ENCODE peak calls at places on chromosomes 6 and 20, in ten cellular contexts. B is esophagus squamous epithelium, G is astrocyte of the spinal cord, F is astrocyte of the cerebellum, X is pancreas, P is suprapubic skin, Q is cardiac muscle cell, I is tibial artery, W is kidney, V is BJ. R is an unnamed sample.

GRCh38 chr6:166830891-166831363 is 125.4 kb downstream of the RNASET2 start:
- DNase-seq in X (no peak), V (no peak), G (no peak), F (no peak), Q (no peak), P (no peak), W (no peak), I (no peak), B (no peak), R (no peak)

GRCh38 chr20:36175475-36175995 is 21.0 kb downstream of the EPB41L1 start:
- DNase-seq in P (no peak), F (no peak), I (no peak), B (no peak), W (peak), X (no peak), G (no peak), V (no peak), Q (no peak), R (no peak)

GRCh38 chr6:52423971-52424381 is 3.8 kb downstream of the EFHC1 start:
- DNase-seq in F (peak), P (no peak), Q (no peak), V (peak), I (no peak), G (peak), W (no peak), X (no peak), B (no peak), R (peak)

GRCh38 chr6:110532401-110532800 is 56.0 kb upstream of the SLC22A16 start:
- DNase-seq in X (no peak), W (no peak), Q (no peak), G (no peak), F (no peak), I (no peak), V (no peak), P (no peak), B (no peak), R (no peak)

GRCh38 chr6:34465551-34466241 is at the start of gene PACSIN1:
- DNase-seq in V (no peak), B (no peak), Q (peak), I (no peak), W (no peak), F (no peak), P (no peak), X (peak), G (no peak), R (no peak)

GRCh38 chr20:54115172-54115854 is 44.9 kb upstream of the BCAS1 start:
- DNase-seq in Q (no peak), B (no peak), X (no peak), W (no peak), P (no peak), F (no peak), I (no peak), G (no peak), V (no peak), R (peak)

GRCh38 chr20:37075932-37076685 is 19.7 kb downstream of the RBL1 start:
- DNase-seq in B (no peak), I (no peak), X (no peak), P (no peak), G (no peak), Q (no peak), V (no peak), F (no peak), W (no peak), R (no peak)

GRCh38 chr20:38210741-38211140 is 45.7 kb upstream of the TGM2 start:
- DNase-seq in P (no peak), I (peak), W (no peak), V (no peak), Q (no peak), B (no peak), G (peak), F (no peak), X (peak), R (peak)

GRCh38 chr20:13841206-13841605 is 56.4 kb downstream of the NDUFAF5 start:
- DNase-seq in B (no peak), G (no peak), I (no peak), Q (no peak), X (no peak), W (no peak), V (no peak), F (no peak), P (no peak), R (no peak)

GRCh38 chr6:31178143-31179041 is 7.9 kb upstream of the POU5F1 start:
- DNase-seq in F (no peak), V (no peak), G (no peak), P (no peak), Q (no peak), B (no peak), X (no peak), I (no peak), W (no peak), R (peak)

GRCh38 chr20:53691060-53691810 is 97.6 kb upstream of the ZNF217 start:
- DNase-seq in V (no peak), Q (no peak), X (no peak), B (no peak), P (no peak), F (no peak), I (no peak), G (peak), W (no peak), R (peak)

GRCh38 chr20:14481863-14482262 is 144.5 kb upstream of the FLRT3 start:
- DNase-seq in P (no peak), G (peak), F (no peak), X (no peak), V (peak), W (no peak), B (no peak), I (no peak), Q (no peak), R (peak)

GRCh38 chr20:32672982-32673727 is 586 bp downstream of the C20orf203 start:
- DNase-seq in B (no peak), V (no peak), X (no peak), I (no peak), Q (no peak), W (no peak), P (no peak), F (no peak), G (no peak), R (no peak)

GRCh38 chr20:46767127-46767761 is 57.8 kb downstream of the SLC2A10 start:
- DNase-seq in G (no peak), W (no peak), F (no peak), V (no peak), X (no peak), P (no peak), I (no peak), Q (peak), B (no peak), R (peak)
- TF ChIP-seq CTCF in G (peak), W (peak), F (peak), V (peak), X (peak), P (peak), I (peak), Q (peak), B (peak), R (peak)

GRCh38 chr6:139291813-139292619 is at the start of gene TXLNB:
- DNase-seq in F (peak), G (peak), W (peak), P (peak), X (no peak), Q (peak), B (peak), I (peak), V (peak), R (peak)
- H3K4me3 ChIP-seq in F (peak), G (peak), W (peak), P (peak), X (no peak), Q (peak), B (peak), I (no peak), V (peak), R (peak)

GRCh38 chr6:149864578-149865535 is 698 bp upstream of the LRP11 start:
- DNase-seq in W (no peak), Q (peak), B (no peak), X (no peak), I (no peak), P (no peak), G (peak), V (no peak), F (no peak), R (peak)
- TF ChIP-seq CTCF in W (peak), Q (peak), B (peak), X (peak), I (peak), P (peak), G (peak), V (peak), F (peak), R (peak)

GRCh38 chr6:26194329-26194701 is 107.1 kb downstream of the HFE start:
- DNase-seq in V (no peak), Q (no peak), X (no peak), I (no peak), G (no peak), W (no peak), B (no peak), P (no peak), F (no peak), R (no peak)
- H3K4me3 ChIP-seq in V (no peak), Q (no peak), X (no peak), I (no peak), G (no peak), W (no peak), B (peak), P (no peak), F (peak), R (no peak)

DNA sequence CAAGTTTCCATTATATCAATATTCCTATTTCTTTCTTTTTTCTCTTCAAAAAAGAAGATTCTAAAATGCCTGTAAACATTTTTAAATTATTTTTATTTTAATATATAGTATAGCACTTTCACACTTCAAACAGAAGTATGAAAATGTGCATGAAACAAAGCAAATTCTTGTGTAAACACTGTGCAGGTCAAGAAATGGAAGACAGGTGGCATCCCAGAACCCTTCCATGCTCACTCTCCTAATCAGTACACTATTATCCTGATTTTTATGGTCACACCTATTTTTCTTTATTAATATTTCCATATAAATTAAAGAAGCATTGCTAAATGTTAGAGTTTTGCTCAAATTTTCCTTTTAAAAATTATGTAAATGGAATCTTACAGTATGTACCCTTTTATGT is 561.6 kb upstream of the RNF217 start:
- DNase-seq in Q (peak), V (no peak), X (no peak), I (no peak), F (no peak), W (no peak), G (no peak), P (no peak), B (no peak), R (no peak)
- TF ChIP-seq CTCF in Q (no peak), V (no peak), X (no peak), I (no peak), F (peak), W (no peak), G (peak), P (no peak), B (no peak), R (no peak)

DNA sequence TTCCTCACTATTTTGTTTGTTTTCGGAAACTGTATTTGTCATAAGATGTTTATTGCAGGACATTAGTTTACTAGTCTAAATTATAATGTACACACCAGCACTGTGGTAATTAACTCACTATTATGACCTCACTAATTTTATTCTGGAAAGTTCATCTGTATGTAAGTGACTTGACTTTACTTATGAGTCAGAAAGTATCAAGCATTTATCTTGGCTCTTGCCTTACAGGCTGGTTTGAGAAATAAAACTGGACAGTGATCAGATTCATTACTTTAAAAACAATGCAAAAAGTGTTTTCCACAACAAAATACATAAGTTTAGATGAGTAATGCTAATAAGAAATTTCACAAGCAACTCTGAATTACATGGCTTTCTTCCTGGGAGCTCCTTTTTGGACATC is 180.0 kb downstream of the SOD2 start:
- DNase-seq in Q (no peak), B (no peak), F (no peak), I (no peak), X (no peak), W (no peak), G (no peak), P (no peak), V (no peak), R (no peak)
- H3K4me3 ChIP-seq in Q (no peak), B (no peak), F (no peak), I (no peak), X (no peak), W (no peak), G (no peak), P (no peak), V (no peak), R (no peak)

GRCh38 chr6:127298475-127298874 is 31.8 kb downstream of the RNF146 start:
- DNase-seq in X (no peak), P (no peak), B (no peak), F (no peak), W (no peak), Q (no peak), G (no peak), V (no peak), I (no peak), R (peak)
- TF ChIP-seq CTCF in X (no peak), P (no peak), B (no peak), F (no peak), W (no peak), Q (no peak), G (no peak), V (no peak), I (no peak), R (no peak)

GRCh38 chr6:142030115-142030619 is 102.6 kb upstream of the GJE1 start:
- DNase-seq in X (no peak), I (no peak), B (no peak), P (no peak), F (no peak), V (no peak), W (no peak), Q (no peak), G (peak), R (peak)
- H3K4me3 ChIP-seq in X (no peak), I (no peak), B (no peak), P (no peak), F (peak), V (no peak), W (no peak), Q (peak), G (peak), R (peak)

DNA sequence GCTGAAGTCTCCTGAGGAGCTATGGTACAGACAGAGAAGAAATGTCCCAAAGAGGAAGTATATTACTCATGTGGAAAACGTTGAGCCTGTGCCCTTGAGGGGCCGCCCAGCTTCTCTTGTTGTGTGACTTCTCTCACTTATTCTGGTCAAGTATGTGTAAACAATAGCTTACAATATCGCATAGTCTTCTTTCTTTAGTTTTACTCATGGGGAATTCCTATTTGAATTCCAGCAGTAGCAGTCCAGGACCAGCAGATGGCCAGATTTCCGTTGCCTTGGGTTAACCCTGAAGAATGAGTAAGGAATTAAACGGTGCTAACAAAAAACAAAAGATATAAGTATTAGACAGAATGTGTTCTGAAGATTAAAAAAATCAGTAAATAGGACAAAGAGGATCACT is 522.0 kb upstream of the GJE1 start:
- DNase-seq in I (no peak), X (no peak), F (no peak), W (peak), Q (peak), P (no peak), V (no peak), B (no peak), G (peak), R (peak)
- TF ChIP-seq CTCF in I (no peak), X (no peak), F (peak), W (no peak), Q (peak), P (no peak), V (peak), B (no peak), G (peak), R (peak)

R was measured in fibroblast of pulmonary artery.